ENCODE peak calls at places on chromosome 7, in four cellular contexts. G is H1, H is neural progenitor cell, O is PC-9. K is an unnamed sample.

GRCh38 chr7:25879799-25880198 is 272.2 kb upstream of the NFE2L3 start:
- DNase-seq in G (no peak), O (no peak), H (no peak), K (no peak)

GRCh38 chr7:30905078-30906012 is 6.3 kb upstream of the AQP1 start:
- DNase-seq in O (no peak), H (no peak), G (no peak), K (no peak)

GRCh38 chr7:81367335-81367801 is 402.5 kb downstream of the HGF start:
- DNase-seq in G (no peak), H (no peak), O (no peak), K (no peak)

GRCh38 chr7:112022128-112022527 is 184.1 kb downstream of the DOCK4 start:
- DNase-seq in H (no peak), G (no peak), O (no peak), K (no peak)

GRCh38 chr7:92641921-92642511 is 51.8 kb upstream of the FAM133B start:
- DNase-seq in H (no peak), O (no peak), G (no peak), K (no peak)

GRCh38 chr7:75639893-75640600 is 98.7 kb downstream of the HIP1 start:
- DNase-seq in H (no peak), O (no peak), G (peak), K (no peak)

GRCh38 chr7:90625562-90625961 is 29.4 kb downstream of the CDK14 start:
- DNase-seq in O (no peak), G (no peak), H (peak), K (no peak)

GRCh38 chr7:1672851-1673486 is 2.9 kb downstream of the ELFN1 start:
- DNase-seq in H (no peak), O (no peak), G (no peak), K (no peak)

GRCh38 chr7:36032362-36032818 is 120.7 kb upstream of the EEPD1 start:
- DNase-seq in O (peak), G (no peak), H (no peak), K (no peak)

GRCh38 chr7:107922891-107923290 is 31.9 kb downstream of the DLD start:
- DNase-seq in G (no peak), O (no peak), H (no peak), K (no peak)

GRCh38 chr7:7164590-7164989 is 17.8 kb upstream of the C1GALT1 start:
- DNase-seq in H (no peak), O (no peak), G (no peak), K (no peak)

GRCh38 chr7:46220066-46220630 is 299.1 kb upstream of the IGFBP3 start:
- DNase-seq in H (no peak), O (peak), G (peak), K (peak)
- H2AFZ ChIP-seq in H (no peak), O (peak), G (no peak), K (no peak)

GRCh38 chr7:65981965-65982792 is at the start of gene GUSB:
- DNase-seq in O (peak), H (peak), G (peak), K (no peak)
- TF ChIP-seq CTCF in O (no peak), H (no peak), G (no peak), K (no peak)

DNA sequence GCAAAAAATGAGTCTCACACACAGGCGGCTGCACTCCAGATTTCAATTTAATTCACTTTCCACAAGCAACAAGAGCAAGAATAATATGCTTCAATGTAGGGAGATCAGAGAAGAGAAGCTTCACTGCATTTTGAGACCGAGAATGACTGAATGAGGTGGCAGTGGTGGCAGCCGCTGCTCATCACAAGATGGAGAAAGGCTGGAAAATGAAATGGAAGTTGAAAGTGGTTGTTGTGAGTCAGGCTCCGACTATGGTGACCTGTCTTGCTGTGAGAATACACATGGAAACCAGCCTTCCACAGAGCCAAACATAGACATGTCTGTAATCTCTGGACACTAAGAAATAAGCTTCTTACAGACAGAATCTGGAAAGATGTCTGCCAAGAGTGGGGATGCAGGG is 499.6 kb upstream of the LRRN3 start:
- DNase-seq in H (no peak), G (no peak), O (no peak), K (no peak)
- H2AFZ ChIP-seq in H (peak), G (peak), O (no peak), K (no peak)

GRCh38 chr7:73307436-73307835 is 1.2 kb downstream of the NSUN5 start:
- DNase-seq in O (no peak), G (no peak), H (no peak), K (no peak)
- TF ChIP-seq CTCF in O (no peak), G (no peak), H (no peak), K (no peak)

K was measured in keratinocyte.